ENCODE peak calls at places on chromosomes 11 and 22, in eight cellular contexts. P is mesendoderm, F is adipocyte, Z is mucosa of descending colon, B is aorta, K is astrocyte of the spinal cord, W is pancreas, D is MM.1S. X is an unnamed sample.
A peak's percentile ranks its signal among the peaks of the same experiment; 100 is the strongest.

GRCh38 chr22:49534386-49534785 is 293.3 kb downstream of the BRD1 start:
- DNase-seq in Z (no peak), K (no peak), B (no peak), W (no peak), P (no peak), F (no peak), D (no peak), X (no peak)

GRCh38 chr11:9831122-9831521 is 167.2 kb downstream of the SWAP70 start:
- DNase-seq in K (no peak), P (no peak), F (no peak), D (no peak), Z (no peak), W (no peak), B (no peak), X (no peak)

GRCh38 chr11:128481135-128481534 is 106.2 kb downstream of the ETS1 start:
- DNase-seq in P (no peak), W (no peak), D (no peak), F (peak; percentile 94), Z (no peak), B (no peak), K (peak; percentile 85), X (peak; percentile 95)

GRCh38 chr11:13644997-13645667 is 23.3 kb upstream of the FAR1 start:
- DNase-seq in F (no peak), W (no peak), B (no peak), K (no peak), Z (no peak), P (no peak), D (no peak), X (no peak)

GRCh38 chr11:2754008-2754407 is 54.2 kb upstream of the KCNQ1OT1 start:
- DNase-seq in Z (no peak), B (peak; percentile 9), D (no peak), K (no peak), W (no peak), F (no peak), P (no peak), X (no peak)

GRCh38 chr11:30983143-30983542 is 386.4 kb downstream of the DCDC1 start:
- DNase-seq in P (no peak), Z (no peak), B (no peak), D (no peak), K (no peak), F (no peak), W (no peak), X (no peak)

GRCh38 chr11:115184901-115185300 is 319.3 kb downstream of the CADM1 start:
- DNase-seq in B (no peak), W (no peak), P (no peak), F (no peak), D (no peak), Z (no peak), K (no peak), X (no peak)

GRCh38 chr22:42452456-42452855 is 20.3 kb upstream of the NFAM1 start:
- DNase-seq in Z (no peak), F (no peak), B (no peak), P (no peak), K (no peak), W (no peak), D (no peak), X (no peak)

GRCh38 chr22:32378703-32379272 is 21.1 kb downstream of the RFPL3 start:
- DNase-seq in W (no peak), K (peak; percentile 11), Z (peak; percentile 39), B (no peak), F (peak; percentile 3), P (peak; percentile 80), D (no peak), X (no peak)

GRCh38 chr11:36092314-36093030 is 148.6 kb downstream of the LDLRAD3 start:
- DNase-seq in W (no peak), D (no peak), P (peak; percentile 94), F (peak; percentile 19), Z (no peak), K (no peak), B (no peak), X (no peak)

GRCh38 chr11:61290905-61291690 is 4.0 kb downstream of the VWCE start:
- DNase-seq in Z (no peak), W (no peak), B (no peak), P (peak; percentile 32), D (no peak), K (no peak), F (no peak), X (no peak)

GRCh38 chr11:113189909-113190667 is 124.3 kb upstream of the TTC12 start:
- DNase-seq in D (no peak), W (no peak), P (peak; percentile 55), F (peak; percentile 89), K (peak; percentile 63), B (peak; percentile 75), Z (no peak), X (peak; percentile 85)

GRCh38 chr11:5923427-5923776 is 18.6 kb upstream of the OR56A3 start:
- DNase-seq in Z (no peak), K (no peak), B (no peak), F (no peak), W (no peak), P (no peak), D (no peak), X (no peak)

GRCh38 chr11:16956538-16957153 is 57.6 kb downstream of the PLEKHA7 start:
- DNase-seq in P (peak; percentile 95), K (no peak), Z (no peak), D (no peak), W (no peak), F (no peak), B (no peak), X (no peak)

GRCh38 chr11:10456519-10456918 is 1.5 kb downstream of the AMPD3 start:
- DNase-seq in P (peak; percentile 20), F (no peak), B (no peak), K (no peak), Z (no peak), W (no peak), D (peak; percentile 48), X (peak; percentile 40)

GRCh38 chr11:117839936-117840813 is 15.6 kb upstream of the FXYD2 start:
- DNase-seq in D (no peak), Z (no peak), K (no peak), W (no peak), B (no peak), F (no peak), P (no peak), X (no peak)

GRCh38 chr11:112366777-112367176 is 106.1 kb upstream of the PLET1 start:
- DNase-seq in B (no peak), Z (no peak), K (peak; percentile 6), P (no peak), D (no peak), F (no peak), W (no peak), X (no peak)

GRCh38 chr22:35315141-35315854 is 15.6 kb downstream of the TOM1 start:
- DNase-seq in D (no peak), B (peak; percentile 69), W (no peak), Z (no peak), F (no peak), P (no peak), K (no peak), X (no peak)

GRCh38 chr11:118883368-118884071 is at the start of gene CXCR5:
- DNase-seq in P (peak; percentile 80), Z (no peak), F (no peak), W (no peak), B (peak; percentile 24), D (no peak), K (peak; percentile 58), X (no peak)

GRCh38 chr11:118883004-118883367 is 706 bp upstream of the CXCR5 start:
- DNase-seq in D (no peak), Z (no peak), B (no peak), F (no peak), W (no peak), P (no peak), K (no peak), X (no peak)

GRCh38 chr11:118885831-118886571 is 2.3 kb downstream of the CXCR5 start:
- DNase-seq in D (no peak), F (no peak), P (no peak), Z (no peak), K (no peak), B (no peak), W (no peak), X (no peak)

GRCh38 chr11:118885319-118885718 is 1.6 kb downstream of the CXCR5 start:
- DNase-seq in D (no peak), P (no peak), W (no peak), B (no peak), K (no peak), Z (no peak), F (no peak), X (no peak)

DNA sequence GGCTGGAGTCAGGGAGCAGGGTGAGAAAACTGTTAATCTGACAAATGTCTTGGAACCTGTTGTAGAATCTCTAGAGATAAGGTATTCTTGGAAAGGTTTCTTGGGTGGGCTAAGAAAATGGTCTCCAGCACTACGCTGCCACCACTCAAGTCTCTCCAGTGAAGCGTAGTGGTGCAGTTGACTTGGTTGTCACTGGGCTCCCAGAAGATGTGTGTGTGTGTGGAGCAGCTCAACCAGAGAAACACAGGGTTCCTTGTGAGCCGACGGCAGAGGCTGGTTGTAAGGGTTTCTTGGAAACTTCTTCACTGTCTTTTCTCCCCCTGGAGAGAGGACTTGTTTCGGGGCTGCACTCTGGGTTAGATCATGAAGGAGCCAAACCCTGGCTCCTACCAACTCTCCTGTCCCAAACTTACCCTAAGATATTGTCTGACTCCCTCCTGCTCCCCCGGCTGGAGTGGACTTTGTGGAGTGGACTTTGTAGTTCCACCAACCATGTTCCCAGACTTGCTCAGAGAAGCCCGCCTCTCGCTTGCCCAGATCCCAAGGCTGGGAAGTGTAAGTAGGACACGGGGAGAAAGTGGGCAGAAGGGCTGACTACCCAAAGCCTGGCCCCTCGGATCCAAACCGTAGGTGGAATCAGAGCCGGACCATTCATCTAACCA is 1.1 kb downstream of the CXCR5 start:
- DNase-seq in Z (no peak), K (no peak), P (peak; percentile 44), B (no peak), F (no peak), D (no peak), W (no peak), X (no peak)
- H3K4me3 ChIP-seq in Z (no peak overlapping the region), K (no peak overlapping the region), P (no peak overlapping the region), B (no peak overlapping the region), F (no peak overlapping the region), D (no peak overlapping the region), W (no peak overlapping the region), X (no peak overlapping the region)

GRCh38 chr11:46278387-46279173 is 1.1 kb downstream of the CREB3L1 start:
- DNase-seq in K (peak; percentile 64), Z (peak; percentile 89), B (peak; percentile 60), W (peak; percentile 82), P (peak; percentile 79), D (no peak), F (peak; percentile 93), X (peak; percentile 58)
- H3K4me3 ChIP-seq in K (peak overlapping the region; percentile 98), Z (peak overlapping the region; percentile 55), B (no peak overlapping the region), W (peak overlapping the region; percentile 96), P (peak overlapping the region; percentile 67), D (no peak overlapping the region), F (peak overlapping the region; percentile 89), X (peak overlapping the region; percentile 91)

GRCh38 chr11:85827768-85828639 is 17.1 kb upstream of the SYTL2 start:
- DNase-seq in Z (no peak), B (no peak), P (peak; percentile 75), D (peak; percentile 21), F (peak; percentile 79), K (peak; percentile 95), W (no peak), X (peak; percentile 90)
- H3K4me3 ChIP-seq in Z (no peak overlapping the region), B (no peak overlapping the region), P (no peak overlapping the region), D (no peak overlapping the region), F (peak overlapping the region; percentile 31), K (no peak overlapping the region), W (no peak overlapping the region), X (no peak overlapping the region)

DNA sequence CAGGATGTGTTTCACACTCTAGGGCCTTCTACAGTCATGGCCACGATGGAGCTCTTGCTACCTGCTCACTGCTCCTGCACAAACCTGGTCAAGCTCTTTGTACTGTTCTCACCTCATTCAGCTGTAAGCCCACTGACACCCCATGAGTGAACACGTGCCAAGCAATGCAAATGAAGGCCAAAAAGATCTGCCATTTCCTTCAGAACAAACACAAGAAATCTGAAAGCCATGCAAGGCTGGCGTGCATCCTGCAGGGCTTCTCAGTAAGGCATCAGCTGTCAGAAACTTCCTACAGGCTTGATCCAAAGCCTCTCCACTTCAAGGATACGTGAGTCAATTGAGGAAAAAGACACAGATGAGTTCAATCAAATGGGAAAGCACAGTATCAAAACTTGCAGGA is 44.1 kb upstream of the NFRKB start:
- DNase-seq in Z (no peak), P (no peak), B (no peak), K (no peak), F (no peak), W (no peak), D (no peak), X (no peak)
- H3K4me3 ChIP-seq in Z (no peak overlapping the region), P (no peak overlapping the region), B (no peak overlapping the region), K (no peak overlapping the region), F (no peak overlapping the region), W (no peak overlapping the region), D (no peak overlapping the region), X (no peak overlapping the region)

X was measured in fibroblast of the aortic adventitia.